ENCODE peak calls at places on chromosomes 7 and 10, in six cellular contexts. B is stimulated activated CD8-positive, alpha-beta memory T cell treated with anti-CD3 and anti-CD28 coated beads, Interleukin-12 subunit alpha, Interleukin-12 subunit beta, amount 100 ng/mL, for 1 hour; F is LHCN-M2; P is memory B cell; V is hypothalamus; A is NCI-H510A treated with DMSO at 0.1 percent for 48 hours. S is an unnamed sample.

GRCh38 chr7:47461161-47461560 is 120.8 kb downstream of the TNS3 start:
- DNase-seq in B (no peak), F (peak), P (no peak), V (no peak), A (no peak), S (no peak)

GRCh38 chr10:35132727-35133126 is 6.1 kb downstream of the CREM start:
- DNase-seq in B (no peak), F (no peak), P (no peak), V (no peak), A (no peak), S (no peak)

GRCh38 chr10:58638406-58638805 is 125.7 kb downstream of the BICC1 start:
- DNase-seq in B (no peak), F (peak), P (no peak), V (no peak), A (no peak), S (no peak)

GRCh38 chr7:28280516-28280915 is 99.9 kb upstream of the JAZF1 start:
- DNase-seq in B (no peak), F (peak), P (no peak), V (no peak), A (no peak), S (no peak)

GRCh38 chr10:18179901-18180300 is 39.7 kb downstream of the CACNB2 start:
- DNase-seq in B (no peak), F (no peak), P (no peak), V (no peak), A (no peak), S (peak)

GRCh38 chr7:71626206-71626605 is 494.3 kb downstream of the GALNT17 start:
- DNase-seq in B (no peak), F (peak), P (no peak), V (no peak), A (no peak), S (no peak)

GRCh38 chr7:32659853-32660252 is 164.6 kb downstream of the AVL9 start:
- DNase-seq in B (no peak), F (no peak), P (no peak), V (no peak), A (no peak), S (no peak)

GRCh38 chr10:110834622-110835219 is 37.0 kb upstream of the PDCD4 start:
- DNase-seq in B (no peak), F (no peak), P (no peak), V (no peak), A (peak), S (peak)

GRCh38 chr7:20307119-20307518 is 23.6 kb upstream of the ITGB8 start:
- DNase-seq in B (no peak), F (peak), P (no peak), V (no peak), A (peak), S (no peak)

GRCh38 chr7:106285801-106286492 is 1.2 kb upstream of the NAMPT start:
- DNase-seq in B (no peak), F (no peak), P (peak), V (no peak), A (no peak), S (no peak)

GRCh38 chr7:101632641-101633040 is 3.5 kb upstream of the MYL10 start:
- DNase-seq in B (no peak), F (peak), P (no peak), V (no peak), A (no peak), S (no peak)

GRCh38 chr7:102181517-102181916 is 105.2 kb upstream of the SH2B2 start:
- DNase-seq in B (no peak), F (no peak), P (no peak), V (no peak), A (no peak), S (no peak)

GRCh38 chr7:94972296-94972695 is 64.9 kb downstream of the PPP1R9A start:
- DNase-seq in B (no peak), F (peak), P (no peak), V (no peak), A (no peak), S (no peak)

GRCh38 chr7:17056491-17057142 is 174.8 kb upstream of the AGR3 start:
- DNase-seq in B (no peak), F (peak), P (no peak), V (no peak), A (no peak), S (no peak)

GRCh38 chr10:5538446-5538845 is 13.7 kb downstream of the CALML3 start:
- DNase-seq in B (no peak), F (no peak), P (no peak), V (no peak), A (no peak), S (peak)

GRCh38 chr7:46186131-46186530 is 265.1 kb upstream of the IGFBP3 start:
- DNase-seq in B (no peak), F (no peak), P (no peak), V (no peak), A (no peak), S (no peak)

GRCh38 chr10:19932806-19933371 is 116.7 kb downstream of the PLXDC2 start:
- DNase-seq in B (no peak), F (no peak), P (no peak), V (no peak), A (no peak), S (no peak)

GRCh38 chr7:52569151-52569550 is 466.3 kb upstream of the POM121L12 start:
- DNase-seq in B (no peak), F (no peak), P (no peak), V (no peak), A (no peak), S (no peak)

GRCh38 chr10:18753496-18753895 is 94.3 kb downstream of the ARL5B start:
- DNase-seq in B (no peak), F (no peak), P (no peak), V (no peak), A (peak), S (no peak)

GRCh38 chr7:116465125-116465524 is 34.4 kb upstream of the CAV2 start:
- DNase-seq in B (no peak), F (no peak), P (no peak), V (no peak), A (no peak), S (no peak)

GRCh38 chr7:94400643-94401042 is 5.9 kb downstream of the COL1A2 start:
- DNase-seq in B (no peak), F (peak), P (no peak), V (no peak), A (no peak), S (no peak)

GRCh38 chr7:27199820-27200760 is at the start of gene HOXA13:
- DNase-seq in B (no peak), F (peak), P (no peak), V (no peak), A (peak), S (peak)

GRCh38 chr7:121138262-121138933 is 149.9 kb downstream of the CPED1 start:
- DNase-seq in B (no peak), F (no peak), P (peak), V (no peak), A (peak), S (no peak)

GRCh38 chr10:32256613-32257437 is 90.1 kb downstream of the EPC1 start:
- DNase-seq in B (peak), F (peak), P (peak), V (peak), A (peak), S (peak)

GRCh38 chr10:124557648-124558338 is 96.2 kb downstream of the LHPP start:
- DNase-seq in B (no peak), F (no peak), P (no peak), V (no peak), A (no peak), S (no peak)

GRCh38 chr10:35372329-35372728 is 36.0 kb downstream of the CCNY start:
- DNase-seq in B (no peak), F (peak), P (no peak), V (no peak), A (peak), S (peak)

GRCh38 chr7:54060643-54061042 is 481.5 kb upstream of the VSTM2A start:
- DNase-seq in B (no peak), F (no peak), P (no peak), V (no peak), A (no peak), S (no peak)